ENCODE peak calls at places on chromosomes 11 and 22, in eight cellular contexts. P is gastrocnemius medialis, H is adrenal gland, X is MM.1S, N is pancreas, C is IMR-90, E is Panc1, Z is mammary epithelial cell. J is an unnamed sample.

GRCh38 chr11:60208146-60208895 is 25.4 kb upstream of the MS4A6A start:
- DNase-seq in P (no peak), H (no peak), X (no peak), N (no peak), C (no peak), E (no peak), Z (peak; percentile 48), J (no peak)

GRCh38 chr11:76236092-76237026 is 30.1 kb upstream of the WNT11 start:
- DNase-seq in P (no peak), H (no peak), X (peak; percentile 56), N (no peak), C (peak; percentile 33), E (no peak), Z (peak; percentile 66), J (peak; percentile 28)

GRCh38 chr11:104534268-104534667 is 364.0 kb downstream of the CASP12 start:
- DNase-seq in P (no peak), H (no peak), X (no peak), N (no peak), C (peak; percentile 89), E (no peak), Z (peak; percentile 9), J (no peak)

GRCh38 chr11:119432484-119433368 is 9.8 kb upstream of the THY1 start:
- DNase-seq in P (no peak), H (no peak), X (no peak), N (no peak), C (peak; percentile 77), E (no peak), Z (peak; percentile 17), J (no peak)

GRCh38 chr11:41245704-41246398 is 213.6 kb downstream of the LRRC4C start:
- DNase-seq in P (no peak), H (no peak), X (no peak), N (no peak), C (no peak), E (no peak), Z (no peak), J (no peak)

GRCh38 chr11:45615182-45615792 is 50.1 kb downstream of the CHST1 start:
- DNase-seq in P (no peak), H (no peak), X (no peak), N (no peak), C (no peak), E (no peak), Z (no peak), J (no peak)

GRCh38 chr11:111676878-111677585 is 74.8 kb downstream of the SIK2 start:
- DNase-seq in P (no peak), H (no peak), X (no peak), N (no peak), C (peak; percentile 43), E (peak; percentile 12), Z (peak; percentile 60), J (no peak)

GRCh38 chr11:121334973-121335711 is 42.6 kb downstream of the SC5D start:
- DNase-seq in P (no peak), H (no peak), X (no peak), N (no peak), C (no peak), E (no peak), Z (no peak), J (no peak)

GRCh38 chr11:72350752-72351151 is 83.6 kb downstream of the CLPB start:
- DNase-seq in P (no peak), H (no peak), X (no peak), N (no peak), C (peak; percentile 24), E (no peak), Z (no peak), J (no peak)

GRCh38 chr11:11499300-11499699 is 122.5 kb downstream of the GALNT18 start:
- DNase-seq in P (no peak), H (no peak), X (peak; percentile 60), N (no peak), C (no peak), E (no peak), Z (no peak), J (no peak)

GRCh38 chr11:20065040-20065805 is 95.1 kb downstream of the DBX1 start:
- DNase-seq in P (no peak), H (no peak), X (no peak), N (no peak), C (no peak), E (no peak), Z (no peak), J (no peak)

GRCh38 chr11:107665016-107665415 is 46.8 kb downstream of the SLN start:
- DNase-seq in P (no peak), H (no peak), X (no peak), N (no peak), C (no peak), E (no peak), Z (peak; percentile 9), J (no peak)

GRCh38 chr11:75273331-75273988 is 32.9 kb downstream of the TPBGL start:
- DNase-seq in P (peak; percentile 6), H (no peak), X (no peak), N (peak; percentile 35), C (no peak), E (no peak), Z (no peak), J (no peak)

GRCh38 chr11:121625784-121626506 is 173.2 kb upstream of the SORL1-AS1 start:
- DNase-seq in P (no peak), H (no peak), X (no peak), N (no peak), C (no peak), E (no peak), Z (no peak), J (no peak)

GRCh38 chr11:118212781-118213565 is 11.8 kb downstream of the JAML start:
- DNase-seq in P (no peak), H (no peak), X (no peak), N (no peak), C (no peak), E (no peak), Z (no peak), J (no peak)

GRCh38 chr22:27918351-27919221 is 470 bp downstream of the PITPNB start:
- DNase-seq in P (peak; percentile 30), H (peak; percentile 59), X (peak; percentile 39), N (peak; percentile 75), C (peak; percentile 45), E (no peak), Z (peak; percentile 64), J (peak; percentile 14)

DNA sequence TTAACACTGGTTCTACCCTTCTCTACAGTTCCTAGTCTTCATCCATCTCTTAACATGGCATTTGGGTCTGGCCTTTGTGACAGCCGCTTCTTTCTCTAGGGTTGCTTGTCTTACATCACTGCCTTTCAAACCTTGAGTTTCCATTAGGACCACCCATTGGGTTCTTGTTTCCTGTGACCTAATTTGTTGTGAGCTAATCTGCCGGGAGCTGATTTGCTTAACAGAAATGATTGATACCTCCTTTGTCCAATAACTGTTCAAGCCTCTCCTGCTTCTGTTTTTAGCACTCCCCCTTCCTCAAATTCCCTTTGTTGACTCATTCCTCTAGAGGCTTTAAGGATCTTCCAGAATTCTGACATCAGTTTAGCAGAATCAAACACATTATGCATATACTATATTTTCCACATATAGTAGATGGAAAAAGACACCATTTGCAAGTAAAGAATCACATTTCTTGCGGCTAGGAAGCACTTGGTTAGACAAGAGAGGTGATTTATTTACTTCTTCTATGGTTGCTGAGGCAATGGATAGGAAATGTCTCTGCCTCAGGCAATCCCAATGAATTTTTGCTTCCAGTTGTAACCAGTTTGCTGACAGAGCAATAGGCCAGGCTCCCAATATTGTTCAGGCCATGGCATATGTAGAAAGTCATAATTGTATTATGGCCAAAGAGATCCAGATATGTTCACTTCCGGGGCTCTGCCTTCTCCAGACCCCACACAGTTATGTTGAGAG is 130.7 kb downstream of the SNX19 start:
- DNase-seq in P (no peak), H (no peak), X (no peak), N (no peak), C (peak; percentile 77), E (no peak), Z (peak; percentile 54), J (no peak)
- H3K27ac ChIP-seq in P (no peak overlapping the region), H (no peak overlapping the region), X (no peak overlapping the region), N (no peak overlapping the region), C (peak overlapping the region; percentile 32), E (no peak overlapping the region), Z (no peak overlapping the region), J (no peak overlapping the region)

GRCh38 chr11:130299978-130300377 is 14.7 kb downstream of the ZBTB44 start:
- DNase-seq in P (no peak), H (no peak), X (no peak), N (no peak), C (no peak), E (no peak), Z (no peak), J (no peak)

GRCh38 chr11:130300567-130300966 is 14.2 kb downstream of the ZBTB44 start:
- DNase-seq in P (no peak), H (no peak), X (peak; percentile 15), N (no peak), C (no peak), E (no peak), Z (no peak), J (no peak)

GRCh38 chr11:130301002-130301401 is 13.7 kb downstream of the ZBTB44 start:
- DNase-seq in P (no peak), H (no peak), X (no peak), N (no peak), C (no peak), E (no peak), Z (no peak), J (no peak)

DNA sequence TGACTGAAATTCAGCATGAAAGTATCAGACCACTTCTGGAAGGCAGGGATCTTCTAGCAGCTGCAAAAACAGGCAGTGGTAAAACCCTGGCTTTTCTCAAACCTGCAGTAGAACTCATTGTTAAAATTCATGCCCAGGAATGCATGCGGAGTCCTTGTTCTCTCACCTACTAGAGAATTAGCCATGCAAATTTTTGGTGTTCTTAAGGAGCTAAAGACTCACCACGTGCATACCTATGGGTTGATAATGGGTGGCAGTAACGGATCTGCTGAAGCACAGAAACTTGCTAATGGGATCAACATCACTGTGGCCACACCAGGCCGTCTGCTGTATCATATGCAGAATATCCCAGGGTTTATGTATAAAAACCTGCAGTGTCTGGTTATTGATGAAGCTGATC is 19.1 kb downstream of the ZBTB44 start:
- DNase-seq in P (no peak), H (no peak), X (no peak), N (no peak), C (no peak), E (no peak), Z (no peak), J (no peak)
- H3K36me3 ChIP-seq in P (no peaks in the 10 kb centered on the region), H (no peaks in the 10 kb centered on the region), X (no peaks in the 10 kb centered on the region), N (no peaks in the 10 kb centered on the region), C (peaks cover 2% of the 10 kb centered on the region), E (no peaks in the 10 kb centered on the region), Z (peaks cover 2% of the 10 kb centered on the region), J (no peaks in the 10 kb centered on the region)

DNA sequence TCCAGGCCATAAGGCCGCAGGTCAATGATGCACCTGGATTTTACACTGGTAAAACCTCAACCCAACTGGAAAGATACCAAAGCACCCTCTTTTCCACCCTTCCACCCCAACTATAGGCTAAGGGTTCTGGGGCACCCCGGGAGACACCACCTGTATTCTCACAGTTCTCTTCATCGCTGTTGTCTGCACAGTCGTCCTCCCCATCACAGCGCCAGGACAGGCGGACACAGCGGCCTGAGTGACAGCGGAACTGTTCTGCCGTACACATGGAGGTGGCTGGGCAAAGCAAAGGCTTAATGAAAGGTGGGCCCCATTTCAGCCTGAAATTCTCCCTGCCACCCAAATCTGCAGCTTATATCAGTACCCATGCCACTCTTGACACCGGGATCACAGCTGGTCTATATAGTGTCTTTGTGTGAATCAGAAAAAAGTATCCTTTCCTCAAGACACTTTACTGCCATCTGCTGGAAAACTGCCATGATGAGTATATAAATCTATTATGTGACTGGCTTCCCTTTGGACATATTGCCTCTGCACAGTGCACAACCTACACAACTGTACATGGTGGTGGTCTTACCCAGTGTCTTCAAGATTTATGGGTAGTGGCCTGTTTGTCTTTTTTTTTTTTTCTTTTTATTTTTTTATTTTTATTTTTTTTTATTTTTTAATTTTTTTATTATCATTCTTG is 21.5 kb downstream of the LRP4 start:
- DNase-seq in P (no peak), H (no peak), X (peak; percentile 50), N (no peak), C (peak; percentile 37), E (no peak), Z (peak; percentile 44), J (no peak)
- TF ChIP-seq CTCF in P (no peak), H (no peak), X (peak; percentile 42), N (no peak), C (peak; percentile 27), E (no peak), Z (peak; percentile 37), J (no peak)

GRCh38 chr22:28977481-28977971 is 84.1 kb downstream of the C22orf31 start:
- DNase-seq in P (peak; percentile 51), H (no peak), X (peak; percentile 54), N (no peak), C (no peak), E (no peak), Z (peak; percentile 27), J (no peak)
- H3K27ac ChIP-seq in P (peak overlapping the region; percentile 94), H (peak overlapping the region; percentile 73), X (peak overlapping the region; percentile 6), N (no peak overlapping the region), C (no peak overlapping the region), E (peak overlapping the region; percentile 44), Z (peak overlapping the region; percentile 87), J (peak overlapping the region; percentile 65)